ENCODE peak calls at places on chromosomes 13 and 19, in four cellular contexts. C is C1 segment of cervical spinal cord; K is fibroblast of lung; G is CD4-positive, alpha-beta memory T cell. D is an unnamed sample.

GRCh38 chr19:50328257-50329145 is 676 bp downstream of the KCNC3 start:
- DNase-seq in C (no peak), G (no peak), K (no peak), D (no peak)

GRCh38 chr19:7575426-7576040 is 20.1 kb upstream of the CAMSAP3 start:
- DNase-seq in K (no peak), G (no peak), C (no peak), D (no peak)

GRCh38 chr19:39186391-39186790 is 10.4 kb upstream of the NCCRP1 start:
- DNase-seq in C (no peak), K (no peak), G (no peak), D (no peak)

GRCh38 chr19:15937771-15938170 is 3.4 kb upstream of the CYP4F11 start:
- DNase-seq in G (no peak), C (no peak), K (no peak), D (no peak)

GRCh38 chr19:50486823-50487515 is 10.3 kb upstream of the GARIN5A start:
- DNase-seq in G (no peak), C (no peak), K (peak), D (peak)

GRCh38 chr13:35824395-35824794 is 306.8 kb downstream of the DCLK1 start:
- DNase-seq in K (no peak), C (no peak), G (no peak), D (no peak)

GRCh38 chr19:10604460-10604980 is 17.4 kb upstream of the AP1M2 start:
- DNase-seq in K (no peak), G (peak), C (no peak), D (peak)

GRCh38 chr13:60798503-60798902 is 401.5 kb downstream of the TDRD3 start:
- DNase-seq in C (no peak), G (no peak), K (no peak), D (no peak)

GRCh38 chr13:52195052-52195837 is 35.8 kb upstream of the NEK3 start:
- DNase-seq in K (peak), G (peak), C (peak), D (peak)

GRCh38 chr19:15293751-15294505 is 38.4 kb downstream of the BRD4 start:
- DNase-seq in G (no peak), K (peak), C (no peak), D (no peak)

GRCh38 chr19:55018633-55019032 is 19.4 kb downstream of the GP6 start:
- DNase-seq in C (no peak), K (no peak), G (no peak), D (no peak)

GRCh38 chr19:31074751-31075150 is 274.5 kb downstream of the TSHZ3 start:
- DNase-seq in K (no peak), C (no peak), G (no peak), D (no peak)

GRCh38 chr19:45913874-45914830 is at the start of gene NANOS2:
- DNase-seq in G (no peak), C (no peak), K (no peak), D (no peak)

GRCh38 chr19:1744133-1744665 is 9.1 kb upstream of the ONECUT3 start:
- DNase-seq in K (no peak), C (no peak), G (peak), D (no peak)

GRCh38 chr13:33446821-33447481 is 161.4 kb upstream of the STARD13 start:
- DNase-seq in G (no peak), K (peak), C (no peak), D (no peak)

GRCh38 chr13:101149735-101150380 is 266.4 kb downstream of the NALCN start:
- DNase-seq in G (no peak), K (peak), C (no peak), D (no peak)

GRCh38 chr19:14091086-14091884 is 734 bp upstream of the SAMD1 start:
- DNase-seq in G (peak), K (peak), C (peak), D (peak)

GRCh38 chr13:46507978-46508377 is 45.0 kb upstream of the LRCH1 start:
- DNase-seq in G (no peak), K (peak), C (no peak), D (no peak)

GRCh38 chr19:23415561-23416191 is 20.4 kb upstream of the ZNF91 start:
- DNase-seq in K (no peak), C (no peak), G (no peak), D (no peak)

GRCh38 chr19:46291829-46292228 is 5.0 kb upstream of the HIF3A start:
- DNase-seq in K (no peak), C (no peak), G (no peak), D (no peak)

GRCh38 chr13:110560606-110561334 is 752 bp downstream of the RAB20 start:
- DNase-seq in G (no peak), C (no peak), K (peak), D (no peak)

GRCh38 chr13:37995052-37995451 is 125.5 kb upstream of the TRPC4 start:
- DNase-seq in K (peak), C (no peak), G (no peak), D (no peak)

GRCh38 chr19:55766466-55766865 is 2.5 kb upstream of the RFPL4AL1 start:
- DNase-seq in K (no peak), C (no peak), G (no peak), D (no peak)

GRCh38 chr13:41700790-41701310 is 243.5 kb downstream of the RGCC start:
- DNase-seq in K (peak), G (no peak), C (no peak), D (no peak)

GRCh38 chr19:51698296-51698695 is 5.2 kb downstream of the SPACA6 start:
- DNase-seq in G (no peak), K (no peak), C (no peak), D (no peak)

GRCh38 chr13:80469841-80470378 is 129.0 kb upstream of the SPRY2 start:
- DNase-seq in G (no peak), K (peak), C (no peak), D (no peak)

GRCh38 chr19:6263306-6264076 is 16.3 kb downstream of the MLLT1 start:
- DNase-seq in K (no peak), G (no peak), C (no peak), D (no peak)

GRCh38 chr19:571127-571974 is 1.0 kb upstream of the BSG start:
- DNase-seq in C (no peak), G (peak), K (peak), D (no peak)

GRCh38 chr19:39494661-39495060 is 4.1 kb upstream of the DLL3 start:
- DNase-seq in K (no peak), C (no peak), G (no peak), D (no peak)

GRCh38 chr19:48959341-48960239 is 4.9 kb downstream of the BAX start:
- DNase-seq in G (no peak), K (no peak), C (no peak), D (no peak)

GRCh38 chr13:46124531-46124966 is 19.7 kb upstream of the CPB2 start:
- DNase-seq in K (no peak), G (peak), C (no peak), D (no peak)